ENCODE peak calls at places on chromosome 5, in four cellular contexts. One of them, this sample, is unnamed.

GRCh38 chr5:53433036-53433435 is 47.4 kb upstream of the FST start:
- DNase-seq in GM23338: no peak
- DNase-seq in MM.1S: no peak
- DNase-seq in GM23248: no peak
- DNase-seq in this sample: no peak

GRCh38 chr5:148384389-148384756 is 615 bp downstream of the FBXO38 start:
- DNase-seq in GM23338: peak; percentile 17
- DNase-seq in MM.1S: peak; percentile 8
- DNase-seq in GM23248: peak; percentile 49
- DNase-seq in this sample: no peak

GRCh38 chr5:5295361-5295760 is 127.1 kb upstream of the ICE1 start:
- DNase-seq in GM23338: no peak
- DNase-seq in MM.1S: no peak
- DNase-seq in GM23248: no peak
- DNase-seq in this sample: no peak

GRCh38 chr5:125464847-125465432 is 718.5 kb upstream of the ZNF608 start:
- DNase-seq in GM23338: no peak
- DNase-seq in MM.1S: no peak
- DNase-seq in GM23248: no peak
- DNase-seq in this sample: no peak

GRCh38 chr5:10630126-10630525 is 66.3 kb downstream of the ANKRD33B start:
- DNase-seq in GM23338: no peak
- DNase-seq in MM.1S: no peak
- DNase-seq in GM23248: no peak
- DNase-seq in this sample: no peak

GRCh38 chr5:54021413-54022155 is 288.8 kb downstream of the ARL15 start:
- DNase-seq in GM23338: no peak
- DNase-seq in MM.1S: peak; percentile 14
- DNase-seq in GM23248: peak; percentile 15
- DNase-seq in this sample: peak; percentile 18

GRCh38 chr5:80211292-80211691 is 44.6 kb downstream of the SERINC5 start:
- DNase-seq in GM23338: no peak
- DNase-seq in MM.1S: no peak
- DNase-seq in GM23248: no peak
- DNase-seq in this sample: no peak

GRCh38 chr5:140546851-140547507 is 483 bp upstream of the EIF4EBP3 start:
- DNase-seq in GM23338: no peak
- DNase-seq in MM.1S: no peak
- DNase-seq in GM23248: peak; percentile 32
- DNase-seq in this sample: no peak

GRCh38 chr5:109784687-109785086 is 95.0 kb downstream of the MAN2A1 start:
- DNase-seq in GM23338: no peak
- DNase-seq in MM.1S: no peak
- DNase-seq in GM23248: peak; percentile 20
- DNase-seq in this sample: no peak

GRCh38 chr5:9099681-9100080 is 446.2 kb downstream of the SEMA5A start:
- DNase-seq in GM23338: peak; percentile 22
- DNase-seq in MM.1S: no peak
- DNase-seq in GM23248: no peak
- DNase-seq in this sample: no peak

GRCh38 chr5:142000176-142000575 is 12.7 kb downstream of the GNPDA1 start:
- DNase-seq in GM23338: no peak
- DNase-seq in MM.1S: no peak
- DNase-seq in GM23248: no peak
- DNase-seq in this sample: no peak

GRCh38 chr5:169302046-169302445 is 1.1 kb upstream of the SLIT3 start:
- DNase-seq in GM23338: no peak
- DNase-seq in MM.1S: no peak
- DNase-seq in GM23248: no peak
- DNase-seq in this sample: no peak

GRCh38 chr5:161064800-161065199 is 212.8 kb upstream of the ATP10B start:
- DNase-seq in GM23338: peak; percentile 4
- DNase-seq in MM.1S: no peak
- DNase-seq in GM23248: no peak
- DNase-seq in this sample: no peak

GRCh38 chr5:110517396-110517795 is 209.1 kb downstream of the TMEM232 start:
- DNase-seq in GM23338: peak; percentile 37
- DNase-seq in MM.1S: no peak
- DNase-seq in GM23248: no peak
- DNase-seq in this sample: no peak

GRCh38 chr5:30156156-30156555 is 1037.3 kb upstream of the CDH6 start:
- DNase-seq in GM23338: no peak
- DNase-seq in MM.1S: no peak
- DNase-seq in GM23248: no peak
- DNase-seq in this sample: no peak

GRCh38 chr5:137613554-137614265 is 114.6 kb upstream of the SPOCK1 start:
- DNase-seq in GM23338: no peak
- DNase-seq in MM.1S: no peak
- DNase-seq in GM23248: peak; percentile 67
- DNase-seq in this sample: no peak

GRCh38 chr5:141598389-141599360 is 20.1 kb downstream of the DIAPH1 start:
- DNase-seq in GM23338: no peak
- DNase-seq in MM.1S: no peak
- DNase-seq in GM23248: peak; percentile 77
- DNase-seq in this sample: no peak

GRCh38 chr5:151094861-151095260 is 14.0 kb upstream of the TNIP1 start:
- DNase-seq in GM23338: no peak
- DNase-seq in MM.1S: no peak
- DNase-seq in GM23248: peak; percentile 39
- DNase-seq in this sample: no peak

GRCh38 chr5:128920345-128921215 is 44.7 kb upstream of the SLC27A6 start:
- DNase-seq in GM23338: no peak
- DNase-seq in MM.1S: no peak
- DNase-seq in GM23248: peak; percentile 21
- DNase-seq in this sample: no peak

GRCh38 chr5:142551242-142552067 is 134.4 kb downstream of the FGF1 start:
- DNase-seq in GM23338: peak; percentile 77
- DNase-seq in MM.1S: no peak
- DNase-seq in GM23248: peak; percentile 63
- DNase-seq in this sample: no peak

GRCh38 chr5:169534939-169535338 is 48.6 kb upstream of the SPDL1 start:
- DNase-seq in GM23338: no peak
- DNase-seq in MM.1S: no peak
- DNase-seq in GM23248: no peak
- DNase-seq in this sample: no peak

GRCh38 chr5:154755361-154756202 is at the start of gene LARP1:
- DNase-seq in GM23338: no peak
- DNase-seq in MM.1S: peak; percentile 39
- DNase-seq in GM23248: peak; percentile 67
- DNase-seq in this sample: peak; percentile 58

GRCh38 chr5:43171926-43172325 is 20.1 kb upstream of the NIM1K start:
- DNase-seq in GM23338: no peak
- DNase-seq in MM.1S: no peak
- DNase-seq in GM23248: peak; percentile 35
- DNase-seq in this sample: no peak

GRCh38 chr5:53368516-53368915 is 111.9 kb upstream of the FST start:
- DNase-seq in GM23338: no peak
- DNase-seq in MM.1S: no peak
- DNase-seq in GM23248: peak; percentile 41
- DNase-seq in this sample: no peak

GRCh38 chr5:8188874-8189588 is 320.1 kb downstream of the MTRR start:
- DNase-seq in GM23338: no peak
- DNase-seq in MM.1S: peak; percentile 49
- DNase-seq in GM23248: no peak
- DNase-seq in this sample: no peak

GRCh38 chr5:99104538-99105132 is 175.8 kb upstream of the CHD1 start:
- DNase-seq in GM23338: peak; percentile 76
- DNase-seq in MM.1S: peak; percentile 27
- DNase-seq in GM23248: peak; percentile 67
- DNase-seq in this sample: peak; percentile 23

GRCh38 chr5:161030219-161030618 is 178.2 kb upstream of the ATP10B start:
- DNase-seq in GM23338: no peak
- DNase-seq in MM.1S: no peak
- DNase-seq in GM23248: no peak
- DNase-seq in this sample: no peak

GRCh38 chr5:134543820-134544692 is 18.6 kb downstream of the JADE2 start:
- DNase-seq in GM23338: no peak
- DNase-seq in MM.1S: no peak
- DNase-seq in GM23248: no peak
- DNase-seq in this sample: peak; percentile 98

GRCh38 chr5:154351141-154351540 is 94.7 kb upstream of the SAP30L start:
- DNase-seq in GM23338: no peak
- DNase-seq in MM.1S: no peak
- DNase-seq in GM23248: no peak
- DNase-seq in this sample: no peak

GRCh38 chr5:160272041-160272663 is 40.2 kb downstream of the CCNJL start:
- DNase-seq in GM23338: no peak
- DNase-seq in MM.1S: no peak
- DNase-seq in GM23248: no peak
- DNase-seq in this sample: no peak

DNA sequence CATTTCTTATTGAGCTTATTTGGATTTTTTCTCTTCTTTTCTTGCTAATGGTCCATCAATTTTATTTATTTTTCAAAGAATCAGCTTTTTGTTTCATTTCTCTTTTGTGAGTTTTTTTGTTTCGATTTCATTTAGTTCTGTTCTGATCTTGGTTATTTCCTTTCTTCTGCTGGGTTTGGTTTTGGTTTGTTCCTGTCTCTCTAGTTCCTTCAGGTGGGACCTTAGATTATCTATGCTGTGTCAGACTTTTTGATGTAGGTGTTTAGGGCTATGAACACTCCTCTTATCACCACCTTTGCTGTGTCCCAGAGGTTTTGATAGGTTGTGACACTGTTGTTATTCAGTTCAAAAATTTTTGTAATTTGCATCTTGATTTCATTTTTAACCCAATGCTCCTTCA is 119.8 kb downstream of the GABRG2 start:
- DNase-seq in GM23338: no peak
- DNase-seq in MM.1S: peak; percentile 75
- DNase-seq in GM23248: no peak
- DNase-seq in this sample: no peak
- H3K4me3 ChIP-seq in GM23338: no peak overlapping the region
- H3K4me3 ChIP-seq in MM.1S: no peak overlapping the region
- H3K4me3 ChIP-seq in GM23248: no peak overlapping the region
- H3K4me3 ChIP-seq in this sample: no peak overlapping the region

GRCh38 chr5:76175051-76175666 is 92.0 kb downstream of the SV2C start:
- DNase-seq in GM23338: peak; percentile 79
- DNase-seq in MM.1S: peak; percentile 76
- DNase-seq in GM23248: peak; percentile 56
- DNase-seq in this sample: peak; percentile 68
- TF ChIP-seq EZH2phosphoT487 in GM23338: no peak
- TF ChIP-seq EZH2phosphoT487 in MM.1S: no peak
- TF ChIP-seq EZH2phosphoT487 in GM23248: no peak
- TF ChIP-seq EZH2phosphoT487 in this sample: no peak

GRCh38 chr5:64775288-64775687 is 6.6 kb downstream of the CWC27 start:
- DNase-seq in GM23338: no peak
- DNase-seq in MM.1S: no peak
- DNase-seq in GM23248: no peak
- DNase-seq in this sample: no peak
- H3K4me2 ChIP-seq in GM23338: no peak overlapping the region
- H3K4me2 ChIP-seq in MM.1S: no peak overlapping the region
- H3K4me2 ChIP-seq in GM23248: no peak overlapping the region
- H3K4me2 ChIP-seq in this sample: no peak overlapping the region

DNA sequence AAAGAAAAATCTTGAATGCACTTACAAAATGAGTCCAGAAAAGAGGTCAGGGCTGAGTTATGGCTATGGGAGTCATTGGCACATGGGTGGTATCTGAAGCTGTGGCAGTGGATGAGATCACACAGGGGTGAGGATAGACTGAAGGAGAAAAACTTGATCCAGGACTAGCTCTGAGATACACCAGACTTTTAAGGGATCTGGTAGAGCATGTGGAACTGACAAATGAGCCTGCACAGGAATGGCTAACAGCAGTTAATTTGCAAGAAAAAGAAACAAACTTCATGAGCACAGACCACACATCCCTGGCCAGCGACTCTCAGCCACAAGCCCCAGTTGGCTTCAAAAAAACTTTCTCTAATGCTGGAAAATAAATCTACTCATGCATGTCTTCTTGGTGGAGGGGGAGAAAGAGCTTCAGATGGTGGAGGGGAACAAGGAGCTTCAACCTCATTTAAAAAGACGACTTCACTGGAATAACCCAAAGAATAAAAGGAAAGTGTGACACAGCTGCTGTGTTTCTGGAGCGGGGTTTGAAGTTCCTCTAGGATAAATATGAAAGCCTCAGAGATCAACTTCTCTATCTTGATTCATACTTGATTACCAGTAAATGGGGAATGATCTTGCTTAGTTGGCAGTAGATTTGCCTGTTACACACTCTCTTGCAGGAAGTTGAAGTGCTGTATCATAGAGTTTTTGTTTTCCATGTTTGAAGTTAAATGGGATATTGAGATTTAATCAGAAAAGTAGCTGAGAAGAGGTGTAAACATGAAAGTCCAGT is 33.7 kb downstream of the TNFAIP8 start:
- DNase-seq in GM23338: no peak
- DNase-seq in MM.1S: no peak
- DNase-seq in GM23248: peak; percentile 37
- DNase-seq in this sample: no peak
- H3K4me3 ChIP-seq in GM23338: no peak overlapping the region
- H3K4me3 ChIP-seq in MM.1S: no peak overlapping the region
- H3K4me3 ChIP-seq in GM23248: peak overlapping the region; percentile 15
- H3K4me3 ChIP-seq in this sample: peak overlapping the region; percentile 17

GRCh38 chr5:41071975-41072374 is 833 bp upstream of the MROH2B start:
- DNase-seq in GM23338: no peak
- DNase-seq in MM.1S: no peak
- DNase-seq in GM23248: peak; percentile 46
- DNase-seq in this sample: no peak
- TF ChIP-seq EZH2phosphoT487 in GM23338: no peak
- TF ChIP-seq EZH2phosphoT487 in MM.1S: no peak
- TF ChIP-seq EZH2phosphoT487 in GM23248: no peak
- TF ChIP-seq EZH2phosphoT487 in this sample: no peak

GRCh38 chr5:107296572-107296971 is 374.2 kb downstream of the EFNA5 start:
- DNase-seq in GM23338: no peak
- DNase-seq in MM.1S: no peak
- DNase-seq in GM23248: no peak
- DNase-seq in this sample: no peak

GRCh38 chr5:107293551-107293950 is 377.2 kb downstream of the EFNA5 start:
- DNase-seq in GM23338: no peak
- DNase-seq in MM.1S: no peak
- DNase-seq in GM23248: no peak
- DNase-seq in this sample: no peak

GRCh38 chr5:107294669-107295068 is 376.1 kb downstream of the EFNA5 start:
- DNase-seq in GM23338: no peak
- DNase-seq in MM.1S: no peak
- DNase-seq in GM23248: no peak
- DNase-seq in this sample: no peak

GRCh38 chr5:107294151-107294550 is 376.6 kb downstream of the EFNA5 start:
- DNase-seq in GM23338: no peak
- DNase-seq in MM.1S: no peak
- DNase-seq in GM23248: no peak
- DNase-seq in this sample: peak; percentile 65

GRCh38 chr5:107295914-107296313 is 374.8 kb downstream of the EFNA5 start:
- DNase-seq in GM23338: no peak
- DNase-seq in MM.1S: no peak
- DNase-seq in GM23248: no peak
- DNase-seq in this sample: no peak
- H3K4me2 ChIP-seq in GM23338: no peak overlapping the region
- H3K4me2 ChIP-seq in MM.1S: no peak overlapping the region
- H3K4me2 ChIP-seq in GM23248: no peak overlapping the region
- H3K4me2 ChIP-seq in this sample: peak overlapping the region; percentile 8

This sample was measured in OCI-LY7.